ENCODE peak calls at places on chromosomes 2 and 18, in six cellular contexts. K is lower lobe of right lung; S is brain microvascular endothelial cell; B is aorta; D is K562; G is CD8-positive, alpha-beta T cell. M is an unnamed sample.

GRCh38 chr2:174051039-174051438 is 85.9 kb upstream of the SP3 start:
- DNase-seq in S (no peak), G (no peak), B (no peak), D (no peak), K (no peak), M (no peak)

GRCh38 chr2:110166246-110166645 is 38.6 kb downstream of the NPHP1 start:
- DNase-seq in K (no peak), G (no peak), D (no peak), B (no peak), S (no peak), M (no peak)

GRCh38 chr2:228827056-228827455 is 444.0 kb downstream of the PID1 start:
- DNase-seq in G (no peak), B (no peak), S (no peak), D (no peak), K (no peak), M (no peak)

GRCh38 chr2:74745766-74746165 is 88.2 kb upstream of the HK2 start:
- DNase-seq in K (no peak), G (no peak), D (no peak), B (no peak), S (no peak), M (no peak)

GRCh38 chr2:221166283-221166682 is 405.8 kb downstream of the EPHA4 start:
- DNase-seq in G (no peak), D (no peak), K (no peak), S (no peak), B (no peak), M (peak)

GRCh38 chr2:165293439-165294420 is 54.5 kb downstream of the SCN2A start:
- DNase-seq in B (no peak), S (peak), D (peak), K (no peak), G (no peak), M (peak)

GRCh38 chr2:88098558-88098900 is 29.3 kb downstream of the FABP1 start:
- DNase-seq in B (no peak), S (no peak), D (no peak), G (no peak), K (no peak), M (no peak)

GRCh38 chr2:179272406-179273192 is 8.0 kb upstream of the SESTD1 start:
- DNase-seq in B (no peak), D (no peak), G (no peak), K (no peak), S (no peak), M (no peak)

GRCh38 chr2:211203986-211204385 is 647.6 kb downstream of the CPS1 start:
- DNase-seq in G (no peak), K (no peak), B (no peak), D (no peak), S (peak), M (no peak)

GRCh38 chr18:22391571-22392359 is 25.9 kb downstream of the CTAGE1 start:
- DNase-seq in K (no peak), B (peak), D (no peak), S (peak), G (peak), M (no peak)

GRCh38 chr2:46332686-46333281 is 35.6 kb downstream of the EPAS1 start:
- DNase-seq in G (no peak), S (no peak), B (no peak), D (no peak), K (no peak), M (no peak)

GRCh38 chr2:165114345-165114943 is 89.4 kb downstream of the SCN3A start:
- DNase-seq in K (no peak), G (no peak), S (peak), D (peak), B (no peak), M (no peak)

GRCh38 chr2:241895732-241896641 is 26.5 kb downstream of the RTP5 start:
- DNase-seq in G (no peak), K (peak), D (no peak), S (peak), B (peak), M (no peak)

GRCh38 chr2:202038471-202039277 is 5.0 kb downstream of the FZD7 start:
- DNase-seq in G (no peak), K (no peak), S (peak), D (peak), B (no peak), M (no peak)

GRCh38 chr2:119449526-119449925 is 17.9 kb downstream of the TMEM37 start:
- DNase-seq in B (no peak), D (no peak), K (no peak), G (no peak), S (no peak), M (no peak)

GRCh38 chr2:197042613-197043248 is 116.2 kb upstream of the PGAP1 start:
- DNase-seq in K (no peak), G (no peak), B (no peak), S (no peak), D (no peak), M (no peak)

GRCh38 chr2:190512539-190513095 is 21.9 kb downstream of the NEMP2 start:
- DNase-seq in B (no peak), G (no peak), D (no peak), K (no peak), S (no peak), M (no peak)

GRCh38 chr2:215437614-215438013 is 1.7 kb upstream of the FN1 start:
- DNase-seq in B (no peak), S (no peak), K (no peak), G (no peak), D (no peak), M (no peak)
- H3K4me3 ChIP-seq in B (no peak), S (peak), K (no peak), G (no peak), D (no peak), M (no peak)

GRCh38 chr2:240441326-240441992 is 6.0 kb downstream of the GPC1 start:
- DNase-seq in B (no peak), S (no peak), K (no peak), G (no peak), D (no peak), M (no peak)
- H3K27ac ChIP-seq in B (no peak), S (no peak), K (no peak), G (no peak), D (no peak), M (no peak)

GRCh38 chr2:19358242-19359020 is at the start of gene OSR1:
- DNase-seq in D (no peak), S (peak), B (peak), K (no peak), G (no peak), M (no peak)

GRCh38 chr2:19355416-19355821 is 3.0 kb downstream of the OSR1 start:
- DNase-seq in G (no peak), S (no peak), D (no peak), K (no peak), B (peak), M (no peak)

GRCh38 chr2:19355931-19356544 is 2.4 kb downstream of the OSR1 start:
- DNase-seq in G (no peak), S (no peak), K (no peak), D (no peak), B (peak), M (no peak)

GRCh38 chr2:19357383-19358241 is 811 bp downstream of the OSR1 start:
- DNase-seq in G (no peak), D (no peak), B (peak), S (no peak), K (no peak), M (no peak)

GRCh38 chr2:19356545-19357382 is 1.7 kb downstream of the OSR1 start:
- DNase-seq in S (no peak), G (no peak), B (peak), K (no peak), D (no peak), M (no peak)
- H3K4me3 ChIP-seq in S (peak), G (no peak), B (peak), K (peak), D (no peak), M (no peak)

DNA sequence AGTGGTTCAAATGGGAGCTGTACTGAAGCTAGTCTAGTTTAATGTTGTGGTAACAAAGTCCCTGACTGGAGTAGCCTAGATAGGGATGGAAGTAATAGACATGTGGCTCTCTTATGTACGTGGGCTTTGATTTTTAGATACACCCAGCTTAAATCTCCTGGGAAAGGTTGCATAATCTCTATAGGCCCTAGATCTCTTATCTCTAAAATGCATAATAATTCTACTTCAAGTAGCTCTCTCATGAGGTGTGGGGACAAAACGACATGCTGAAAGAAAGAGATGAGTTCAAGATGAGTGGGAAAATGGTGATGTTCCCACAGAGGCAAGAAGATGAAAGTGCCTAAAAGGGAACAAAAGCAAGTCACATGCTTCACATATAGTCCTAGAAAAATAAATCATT is 148.5 kb upstream of the ITGA4 start:
- DNase-seq in K (no peak), B (no peak), S (no peak), G (no peak), D (no peak), M (no peak)
- H3K27ac ChIP-seq in K (peak), B (no peak), S (no peak), G (peak), D (no peak), M (peak)

M was measured in OCI-LY7.